ENCODE peak calls at places on chromosome 10, in seven cellular contexts. One of them, this sample, is unnamed.

GRCh38 chr10:102612964-102613275 is 31.4 kb upstream of the TRIM8 start:
- DNase-seq in hepatocyte: no peak
- DNase-seq in lower lobe of right lung: peak; percentile 29
- DNase-seq in transverse colon: no peak
- DNase-seq in tibial artery: no peak
- DNase-seq in Panc1: no peak
- DNase-seq in IMR-90: no peak
- DNase-seq in this sample: no peak

GRCh38 chr10:131448171-131448570 is 136.7 kb upstream of the TCERG1L start:
- DNase-seq in lower lobe of right lung: no peak
- DNase-seq in hepatocyte: no peak
- DNase-seq in IMR-90: no peak
- DNase-seq in transverse colon: no peak
- DNase-seq in Panc1: no peak
- DNase-seq in tibial artery: peak; percentile 23
- DNase-seq in this sample: no peak

GRCh38 chr10:70619271-70620019 is 16.9 kb upstream of the PRF1 start:
- DNase-seq in transverse colon: no peak
- DNase-seq in lower lobe of right lung: no peak
- DNase-seq in IMR-90: peak; percentile 29
- DNase-seq in Panc1: peak; percentile 10
- DNase-seq in hepatocyte: no peak
- DNase-seq in tibial artery: no peak
- DNase-seq in this sample: peak; percentile 36

GRCh38 chr10:1544929-1545328 is 192.4 kb downstream of the ADARB2 start:
- DNase-seq in IMR-90: no peak
- DNase-seq in Panc1: no peak
- DNase-seq in lower lobe of right lung: no peak
- DNase-seq in tibial artery: peak; percentile 32
- DNase-seq in transverse colon: no peak
- DNase-seq in hepatocyte: no peak
- DNase-seq in this sample: no peak

GRCh38 chr10:66625709-66626590 is 299.9 kb upstream of the LRRTM3 start:
- DNase-seq in tibial artery: no peak
- DNase-seq in IMR-90: no peak
- DNase-seq in transverse colon: no peak
- DNase-seq in hepatocyte: no peak
- DNase-seq in lower lobe of right lung: no peak
- DNase-seq in Panc1: no peak
- DNase-seq in this sample: no peak

GRCh38 chr10:42985436-42986316 is 91.2 kb upstream of the RET start:
- DNase-seq in transverse colon: peak; percentile 4
- DNase-seq in IMR-90: no peak
- DNase-seq in tibial artery: peak; percentile 62
- DNase-seq in hepatocyte: no peak
- DNase-seq in lower lobe of right lung: peak; percentile 40
- DNase-seq in Panc1: no peak
- DNase-seq in this sample: no peak

GRCh38 chr10:119940487-119940886 is 48.0 kb downstream of the SEC23IP start:
- DNase-seq in hepatocyte: no peak
- DNase-seq in lower lobe of right lung: no peak
- DNase-seq in Panc1: no peak
- DNase-seq in transverse colon: no peak
- DNase-seq in IMR-90: peak; percentile 31
- DNase-seq in tibial artery: no peak
- DNase-seq in this sample: no peak

GRCh38 chr10:123134915-123135414 is 805 bp upstream of the HMX3 start:
- DNase-seq in tibial artery: no peak
- DNase-seq in Panc1: no peak
- DNase-seq in hepatocyte: no peak
- DNase-seq in lower lobe of right lung: no peak
- DNase-seq in transverse colon: no peak
- DNase-seq in IMR-90: no peak
- DNase-seq in this sample: no peak

GRCh38 chr10:121772406-121772805 is 155.4 kb downstream of the ATE1 start:
- DNase-seq in IMR-90: no peak
- DNase-seq in hepatocyte: no peak
- DNase-seq in transverse colon: no peak
- DNase-seq in Panc1: no peak
- DNase-seq in tibial artery: no peak
- DNase-seq in lower lobe of right lung: no peak
- DNase-seq in this sample: no peak

GRCh38 chr10:109894516-109894915 is 28.8 kb downstream of the XPNPEP1 start:
- DNase-seq in lower lobe of right lung: peak; percentile 52
- DNase-seq in transverse colon: peak; percentile 32
- DNase-seq in Panc1: no peak
- DNase-seq in IMR-90: peak; percentile 88
- DNase-seq in hepatocyte: no peak
- DNase-seq in tibial artery: peak; percentile 93
- DNase-seq in this sample: peak; percentile 74

GRCh38 chr10:15295540-15296325 is 75.4 kb downstream of the FAM171A1 start:
- DNase-seq in hepatocyte: no peak
- DNase-seq in transverse colon: no peak
- DNase-seq in IMR-90: no peak
- DNase-seq in Panc1: no peak
- DNase-seq in tibial artery: no peak
- DNase-seq in lower lobe of right lung: no peak
- DNase-seq in this sample: no peak

GRCh38 chr10:114881916-114882315 is 56.1 kb upstream of the TRUB1 start:
- DNase-seq in transverse colon: no peak
- DNase-seq in Panc1: no peak
- DNase-seq in IMR-90: no peak
- DNase-seq in hepatocyte: peak; percentile 10
- DNase-seq in lower lobe of right lung: no peak
- DNase-seq in tibial artery: no peak
- DNase-seq in this sample: no peak

GRCh38 chr10:34655286-34656170 is 159.6 kb downstream of the PARD3 start:
- DNase-seq in lower lobe of right lung: no peak
- DNase-seq in IMR-90: peak; percentile 75
- DNase-seq in Panc1: peak; percentile 56
- DNase-seq in hepatocyte: peak; percentile 84
- DNase-seq in transverse colon: peak; percentile 56
- DNase-seq in tibial artery: no peak
- DNase-seq in this sample: peak; percentile 40

GRCh38 chr10:25384618-25385017 is 209.8 kb downstream of the GPR158 start:
- DNase-seq in tibial artery: no peak
- DNase-seq in hepatocyte: no peak
- DNase-seq in transverse colon: no peak
- DNase-seq in lower lobe of right lung: no peak
- DNase-seq in IMR-90: no peak
- DNase-seq in Panc1: no peak
- DNase-seq in this sample: no peak

GRCh38 chr10:35884657-35885071 is 242.6 kb upstream of the FZD8 start:
- DNase-seq in Panc1: no peak
- DNase-seq in lower lobe of right lung: no peak
- DNase-seq in IMR-90: no peak
- DNase-seq in tibial artery: no peak
- DNase-seq in transverse colon: no peak
- DNase-seq in hepatocyte: peak; percentile 62
- DNase-seq in this sample: no peak

GRCh38 chr10:18666810-18667209 is 7.6 kb downstream of the ARL5B start:
- DNase-seq in transverse colon: no peak
- DNase-seq in lower lobe of right lung: no peak
- DNase-seq in Panc1: no peak
- DNase-seq in IMR-90: peak; percentile 86
- DNase-seq in hepatocyte: no peak
- DNase-seq in tibial artery: no peak
- DNase-seq in this sample: peak; percentile 87

DNA sequence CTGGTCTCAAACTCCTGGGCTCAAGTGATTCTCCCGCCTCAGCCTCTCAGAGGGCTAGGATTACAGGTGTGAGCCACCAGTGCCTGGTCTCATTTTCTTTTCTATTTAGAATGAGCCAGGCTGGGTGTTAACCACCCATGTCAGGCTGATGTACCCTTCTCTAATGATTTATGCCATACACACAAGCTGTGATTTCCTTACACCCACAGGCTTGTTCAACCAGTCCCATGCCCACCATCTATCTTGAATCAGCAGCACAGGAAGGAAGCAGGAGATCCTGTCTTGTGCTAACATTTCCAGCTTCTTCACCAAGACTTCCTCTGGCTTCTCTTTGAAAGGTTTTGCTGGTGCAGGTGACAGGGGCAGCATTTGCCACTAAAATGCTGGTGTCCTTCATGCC is 176.4 kb downstream of the GATA3 start:
- DNase-seq in tibial artery: no peak
- DNase-seq in Panc1: no peak
- DNase-seq in hepatocyte: no peak
- DNase-seq in lower lobe of right lung: no peak
- DNase-seq in IMR-90: no peak
- DNase-seq in transverse colon: no peak
- DNase-seq in this sample: no peak
- TF ChIP-seq CTCF in tibial artery: no peak
- TF ChIP-seq CTCF in Panc1: no peak
- TF ChIP-seq CTCF in hepatocyte: no peak
- TF ChIP-seq CTCF in lower lobe of right lung: no peak
- TF ChIP-seq CTCF in IMR-90: no peak
- TF ChIP-seq CTCF in transverse colon: no peak
- TF ChIP-seq CTCF in this sample: no peak

DNA sequence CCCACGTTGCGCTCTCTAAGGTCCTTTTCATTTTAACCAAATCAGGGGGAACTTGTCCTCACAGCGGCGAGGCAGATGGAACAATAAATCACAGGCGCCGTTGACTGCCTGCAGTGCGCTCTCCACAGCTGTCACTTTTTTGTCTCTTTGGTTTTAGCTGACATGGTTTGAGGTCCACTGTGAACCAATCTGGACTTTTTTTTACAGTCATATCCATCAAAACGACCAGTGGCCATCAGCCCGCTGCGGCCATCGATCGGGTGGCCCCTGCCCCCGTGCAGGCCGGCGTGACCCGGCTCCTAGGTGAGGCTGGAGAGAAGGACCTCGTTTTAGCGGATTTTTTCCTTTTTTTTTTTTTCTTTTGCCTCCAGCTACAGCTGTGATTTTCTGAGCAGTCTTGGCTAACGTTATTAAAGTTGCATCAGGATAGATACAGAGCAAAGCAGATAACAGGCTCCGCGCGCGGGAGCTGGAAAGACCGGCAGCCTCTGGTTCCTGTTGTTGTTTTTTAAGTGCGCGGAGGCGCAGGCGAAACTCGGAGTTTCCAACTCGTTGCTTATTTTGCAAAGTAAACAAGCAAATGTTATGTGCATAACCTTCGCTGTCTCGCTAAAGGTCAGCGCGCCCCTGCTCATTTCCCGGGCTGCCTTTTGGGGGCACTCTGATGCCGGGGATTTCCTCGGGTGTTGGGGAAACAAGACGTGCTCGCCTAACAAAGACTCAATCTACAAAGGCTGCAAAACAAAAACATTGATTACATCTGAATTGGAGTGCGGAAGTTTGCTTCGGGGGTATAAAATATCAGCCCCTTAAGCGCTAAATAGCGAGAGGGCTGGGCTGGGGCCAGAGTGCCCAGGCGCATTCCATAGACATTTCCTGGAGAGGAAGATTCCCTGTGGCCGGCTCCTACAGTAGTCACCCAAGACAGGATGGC is 414.9 kb upstream of the MKI67 start:
- DNase-seq in transverse colon: peak; percentile 42
- DNase-seq in lower lobe of right lung: no peak
- DNase-seq in IMR-90: no peak
- DNase-seq in Panc1: no peak
- DNase-seq in hepatocyte: peak; percentile 61
- DNase-seq in tibial artery: no peak
- DNase-seq in this sample: no peak
- H3K27ac ChIP-seq in transverse colon: no peak overlapping the region
- H3K27ac ChIP-seq in lower lobe of right lung: no peak overlapping the region
- H3K27ac ChIP-seq in IMR-90: no peak overlapping the region
- H3K27ac ChIP-seq in Panc1: no peak overlapping the region
- H3K27ac ChIP-seq in hepatocyte: no peak overlapping the region
- H3K27ac ChIP-seq in tibial artery: no peak overlapping the region
- H3K27ac ChIP-seq in this sample: no peak overlapping the region

GRCh38 chr10:101446071-101446470 is 92.1 kb downstream of the BTRC start:
- DNase-seq in Panc1: no peak
- DNase-seq in lower lobe of right lung: no peak
- DNase-seq in IMR-90: no peak
- DNase-seq in tibial artery: no peak
- DNase-seq in hepatocyte: no peak
- DNase-seq in transverse colon: no peak
- DNase-seq in this sample: no peak

GRCh38 chr10:101441539-101442455 is 87.8 kb downstream of the BTRC start:
- DNase-seq in Panc1: peak; percentile 54
- DNase-seq in lower lobe of right lung: no peak
- DNase-seq in tibial artery: no peak
- DNase-seq in hepatocyte: peak; percentile 71
- DNase-seq in IMR-90: peak; percentile 78
- DNase-seq in transverse colon: no peak
- DNase-seq in this sample: peak; percentile 79

GRCh38 chr10:101442456-101442800 is 88.5 kb downstream of the BTRC start:
- DNase-seq in tibial artery: no peak
- DNase-seq in Panc1: no peak
- DNase-seq in hepatocyte: no peak
- DNase-seq in IMR-90: no peak
- DNase-seq in lower lobe of right lung: no peak
- DNase-seq in transverse colon: no peak
- DNase-seq in this sample: no peak

GRCh38 chr10:101444499-101444898 is 90.5 kb downstream of the BTRC start:
- DNase-seq in IMR-90: no peak
- DNase-seq in transverse colon: no peak
- DNase-seq in hepatocyte: no peak
- DNase-seq in lower lobe of right lung: no peak
- DNase-seq in Panc1: no peak
- DNase-seq in tibial artery: no peak
- DNase-seq in this sample: no peak

DNA sequence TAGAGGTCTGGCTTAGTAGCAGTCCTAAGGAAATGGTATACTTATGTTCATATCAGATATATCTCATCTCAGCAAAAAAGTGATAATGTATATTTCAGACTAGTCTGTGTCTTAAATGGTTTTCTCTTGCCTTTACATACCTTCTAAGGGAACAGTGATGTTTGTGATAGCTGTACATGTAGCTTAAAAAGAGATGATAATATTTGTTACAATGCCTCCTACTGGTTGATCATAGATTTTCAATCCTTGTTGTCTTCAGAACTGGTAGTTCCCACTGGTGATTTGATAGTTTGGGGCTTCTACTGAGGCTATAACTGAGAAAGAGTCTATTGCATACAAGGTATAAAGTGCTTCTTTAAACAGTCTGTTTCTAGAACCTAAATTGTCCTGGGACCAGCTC is 90.1 kb downstream of the BTRC start:
- DNase-seq in Panc1: no peak
- DNase-seq in lower lobe of right lung: no peak
- DNase-seq in hepatocyte: no peak
- DNase-seq in transverse colon: no peak
- DNase-seq in IMR-90: peak; percentile 17
- DNase-seq in tibial artery: no peak
- DNase-seq in this sample: no peak
- TF ChIP-seq CTCF in Panc1: peak; percentile 63
- TF ChIP-seq CTCF in lower lobe of right lung: peak; percentile 13
- TF ChIP-seq CTCF in hepatocyte: no peak
- TF ChIP-seq CTCF in transverse colon: no peak
- TF ChIP-seq CTCF in IMR-90: peak; percentile 27
- TF ChIP-seq CTCF in tibial artery: no peak
- TF ChIP-seq CTCF in this sample: no peak

DNA sequence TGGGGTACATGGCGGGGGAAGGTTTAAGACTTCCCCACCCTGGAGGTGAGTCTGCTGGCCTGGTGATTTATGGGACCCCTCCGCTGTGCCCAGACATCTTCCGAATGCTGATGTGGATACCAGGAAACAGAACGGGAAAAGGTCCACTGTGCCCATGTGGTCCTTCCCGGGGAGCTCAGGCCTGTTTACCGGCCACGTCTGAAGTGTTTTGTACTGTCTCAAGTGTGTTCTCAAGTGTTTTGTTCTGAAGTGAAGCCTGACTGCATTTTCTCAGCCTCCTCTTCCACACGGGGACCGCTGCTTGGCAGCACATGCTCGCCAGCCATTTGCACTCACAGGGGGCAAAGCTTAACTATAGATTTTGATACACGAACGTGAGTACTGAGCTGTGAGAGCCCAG is 127.2 kb downstream of the TEX36 start:
- DNase-seq in lower lobe of right lung: no peak
- DNase-seq in IMR-90: no peak
- DNase-seq in Panc1: no peak
- DNase-seq in tibial artery: no peak
- DNase-seq in hepatocyte: no peak
- DNase-seq in transverse colon: no peak
- DNase-seq in this sample: no peak
- H3K27ac ChIP-seq in lower lobe of right lung: no peak overlapping the region
- H3K27ac ChIP-seq in IMR-90: no peak overlapping the region
- H3K27ac ChIP-seq in Panc1: no peak overlapping the region
- H3K27ac ChIP-seq in tibial artery: no peak overlapping the region
- H3K27ac ChIP-seq in hepatocyte: no peak overlapping the region
- H3K27ac ChIP-seq in transverse colon: no peak overlapping the region
- H3K27ac ChIP-seq in this sample: no peak overlapping the region